ENCODE peak calls at places on chromosomes 6 and 20, in four cellular contexts. X, M, C and F are unnamed samples.

GRCh38 chr6:3612341-3613041 is 139.0 kb downstream of the PXDC1 start:
- DNase-seq in X (no peak), M (peak), C (peak), F (no peak)

GRCh38 chr20:52268184-52268583 is 76.6 kb upstream of the ZFP64 start:
- DNase-seq in X (no peak), M (no peak), C (no peak), F (no peak)

GRCh38 chr6:119351005-119351394 is 1.4 kb upstream of the MAN1A1 start:
- DNase-seq in X (no peak), M (no peak), C (peak), F (peak)

GRCh38 chr20:17568972-17569471 is 853 bp upstream of the DSTN start:
- DNase-seq in X (peak), M (peak), C (peak), F (no peak)

GRCh38 chr20:8155229-8155628 is 23.2 kb downstream of the PLCB1 start:
- DNase-seq in X (no peak), M (no peak), C (peak), F (no peak)

GRCh38 chr20:2742934-2743559 is 50.5 kb downstream of the EBF4 start:
- DNase-seq in X (peak), M (peak), C (peak), F (peak)

GRCh38 chr20:22385602-22386299 is 198.6 kb downstream of the FOXA2 start:
- DNase-seq in X (no peak), M (peak), C (peak), F (no peak)

GRCh38 chr6:166664135-166664534 is 37.1 kb upstream of the RPS6KA2 start:
- DNase-seq in X (no peak), M (no peak), C (no peak), F (no peak)

GRCh38 chr6:20746024-20746423 is 211.8 kb downstream of the CDKAL1 start:
- DNase-seq in X (no peak), M (no peak), C (no peak), F (no peak)

GRCh38 chr20:47349365-47350180 is 6.9 kb downstream of the ZMYND8 start:
- DNase-seq in X (no peak), M (no peak), C (no peak), F (no peak)

GRCh38 chr6:10409766-10410209 is 5.1 kb downstream of the TFAP2A start:
- DNase-seq in X (no peak), M (no peak), C (no peak), F (no peak)

GRCh38 chr6:168050861-168051586 is 28.0 kb downstream of the FRMD1 start:
- DNase-seq in X (no peak), M (no peak), C (peak), F (no peak)

GRCh38 chr20:32988008-32988407 is 16.2 kb downstream of the SUN5 start:
- DNase-seq in X (no peak), M (no peak), C (no peak), F (no peak)

GRCh38 chr6:139855741-139856206 is 481.3 kb upstream of the CITED2 start:
- DNase-seq in X (no peak), M (no peak), C (no peak), F (no peak)

GRCh38 chr20:37120497-37120896 is 24.7 kb upstream of the RBL1 start:
- DNase-seq in X (no peak), M (no peak), C (no peak), F (no peak)

GRCh38 chr6:39887692-39888450 is 46.4 kb downstream of the MOCS1 start:
- DNase-seq in X (peak), M (no peak), C (peak), F (no peak)

GRCh38 chr20:48984575-48985219 is 61.4 kb upstream of the CSE1L start:
- DNase-seq in X (no peak), M (no peak), C (no peak), F (no peak)

GRCh38 chr6:126440923-126441322 is 101.0 kb downstream of the CENPW start:
- DNase-seq in X (no peak), M (no peak), C (no peak), F (no peak)

GRCh38 chr6:81696505-81696904 is 56.0 kb downstream of the TENT5A start:
- DNase-seq in X (no peak), M (peak), C (peak), F (no peak)

GRCh38 chr20:62640870-62641748 is 1.2 kb upstream of the SLCO4A1 start:
- DNase-seq in X (no peak), M (no peak), C (no peak), F (no peak)
- H3K4me2 ChIP-seq in X (peak), M (peak), C (peak), F (peak)

DNA sequence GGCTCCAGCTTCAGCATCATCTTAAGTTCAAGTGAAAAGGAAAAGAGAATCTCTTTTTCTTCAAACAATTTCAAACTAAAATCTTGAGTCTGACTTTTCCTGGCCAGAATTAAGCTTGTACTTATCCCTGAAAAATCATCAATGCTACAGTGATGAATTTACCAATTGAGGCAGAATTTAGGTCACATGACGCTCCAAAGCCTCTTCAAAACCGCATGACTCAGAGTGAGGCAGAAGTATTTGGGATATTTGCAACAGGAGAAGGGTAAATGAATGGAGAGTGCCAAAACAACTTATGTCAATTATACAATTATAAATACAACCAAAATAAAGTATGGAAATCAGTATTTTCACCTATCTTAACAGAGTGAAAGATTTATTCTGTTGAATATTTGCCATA is 515.5 kb downstream of the COL12A1 start:
- DNase-seq in X (no peak), M (no peak), C (no peak), F (no peak)
- H3K4me2 ChIP-seq in X (no peak), M (no peak), C (no peak), F (no peak)

GRCh38 chr20:50136822-50137599 is 16.5 kb downstream of the PEDS1 start:
- DNase-seq in X (no peak), M (no peak), C (no peak), F (no peak)
- H3K4me2 ChIP-seq in X (no peak), M (no peak), C (peak), F (no peak)

GRCh38 chr20:56166781-56167465 is 81.6 kb upstream of the MC3R start:
- DNase-seq in X (no peak), M (no peak), C (no peak), F (no peak)

GRCh38 chr20:56160956-56161355 is 87.6 kb upstream of the MC3R start:
- DNase-seq in X (no peak), M (no peak), C (no peak), F (no peak)

GRCh38 chr20:56158489-56158888 is 90.0 kb upstream of the MC3R start:
- DNase-seq in X (no peak), M (no peak), C (no peak), F (no peak)

DNA sequence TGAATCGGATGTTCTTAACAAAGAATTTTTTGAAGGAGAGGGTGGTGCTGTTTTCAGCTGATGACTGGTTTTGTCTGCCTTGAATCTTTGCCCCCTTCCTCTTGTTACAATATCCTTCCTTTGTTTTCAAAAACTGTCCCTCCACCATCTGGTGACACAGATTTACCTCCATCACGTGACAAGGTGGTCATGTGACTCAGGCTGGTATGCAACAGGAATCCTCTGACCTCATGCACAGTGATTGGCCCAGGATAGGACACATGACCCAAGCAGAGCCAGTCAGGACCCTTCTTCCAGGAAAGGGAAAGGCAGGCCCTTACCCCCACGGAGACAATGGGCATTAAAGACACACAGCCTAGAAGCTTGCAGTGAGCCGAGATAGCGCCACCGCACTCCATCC is 84.7 kb upstream of the MC3R start:
- DNase-seq in X (no peak), M (no peak), C (peak), F (peak)
- H3K4me2 ChIP-seq in X (no peak), M (no peak), C (no peak), F (no peak)

GRCh38 chr6:153523390-153523789 is 392.3 kb upstream of the RGS17 start:
- DNase-seq in X (no peak), M (no peak), C (no peak), F (no peak)

GRCh38 chr6:153526479-153526878 is 395.4 kb upstream of the RGS17 start:
- DNase-seq in X (no peak), M (no peak), C (no peak), F (no peak)

DNA sequence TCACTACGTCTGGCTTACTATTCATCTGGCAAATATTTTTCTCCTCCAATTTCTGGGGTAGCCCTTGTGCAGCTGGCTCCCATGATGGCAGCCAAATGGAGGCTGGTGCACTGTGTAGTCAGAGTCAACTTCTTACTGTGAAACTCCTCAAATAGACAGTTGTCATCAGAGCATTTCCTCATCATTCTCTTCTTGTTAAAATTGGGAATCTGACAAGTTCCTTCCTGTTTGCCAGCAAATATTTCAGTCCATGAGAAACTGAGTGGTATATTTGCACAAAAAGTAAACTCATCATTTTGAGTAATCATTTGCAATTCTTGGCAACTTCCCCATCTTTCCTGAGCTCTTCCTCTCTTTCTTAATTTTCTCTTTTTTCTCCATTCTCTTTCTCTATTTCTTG is 394.9 kb upstream of the RGS17 start:
- DNase-seq in X (no peak), M (no peak), C (no peak), F (no peak)
- H3K4me2 ChIP-seq in X (no peak), M (no peak), C (no peak), F (no peak)

GRCh38 chr20:38763616-38764015 is 15.4 kb downstream of the ACTR5 start:
- DNase-seq in X (no peak), M (no peak), C (no peak), F (no peak)

GRCh38 chr20:38764563-38765355 is 16.5 kb downstream of the ACTR5 start:
- DNase-seq in X (no peak), M (peak), C (peak), F (no peak)

GRCh38 chr20:38769376-38770295 is 21.4 kb downstream of the ACTR5 start:
- DNase-seq in X (no peak), M (no peak), C (no peak), F (no peak)

GRCh38 chr20:38762174-38762573 is 13.9 kb downstream of the ACTR5 start:
- DNase-seq in X (no peak), M (no peak), C (no peak), F (no peak)

GRCh38 chr20:38766071-38766470 is 17.8 kb downstream of the ACTR5 start:
- DNase-seq in X (no peak), M (no peak), C (no peak), F (no peak)
- H3K4me2 ChIP-seq in X (no peak), M (no peak), C (peak), F (no peak)

GRCh38 chr6:16440656-16441212 is 202.3 kb downstream of the GMPR start:
- DNase-seq in X (no peak), M (no peak), C (no peak), F (no peak)
- H3K4me2 ChIP-seq in X (no peak), M (no peak), C (no peak), F (no peak)

GRCh38 chr6:135141182-135141581 is 39.9 kb upstream of the MYB start:
- DNase-seq in X (no peak), M (no peak), C (no peak), F (no peak)
- H3K4me2 ChIP-seq in X (no peak), M (no peak), C (no peak), F (peak)

GRCh38 chr20:61436268-61436667 is 184.2 kb downstream of the CDH4 start:
- DNase-seq in X (no peak), M (no peak), C (no peak), F (no peak)

GRCh38 chr20:61434361-61434781 is 182.3 kb downstream of the CDH4 start:
- DNase-seq in X (no peak), M (no peak), C (no peak), F (no peak)

GRCh38 chr20:61436674-61437279 is 184.7 kb downstream of the CDH4 start:
- DNase-seq in X (peak), M (no peak), C (peak), F (no peak)

GRCh38 chr20:61435823-61436220 is 183.8 kb downstream of the CDH4 start:
- DNase-seq in X (no peak), M (no peak), C (no peak), F (no peak)

GRCh38 chr20:61435184-61435822 is 183.2 kb downstream of the CDH4 start:
- DNase-seq in X (no peak), M (no peak), C (no peak), F (no peak)
- H3K4me2 ChIP-seq in X (no peak), M (no peak), C (no peak), F (no peak)

DNA sequence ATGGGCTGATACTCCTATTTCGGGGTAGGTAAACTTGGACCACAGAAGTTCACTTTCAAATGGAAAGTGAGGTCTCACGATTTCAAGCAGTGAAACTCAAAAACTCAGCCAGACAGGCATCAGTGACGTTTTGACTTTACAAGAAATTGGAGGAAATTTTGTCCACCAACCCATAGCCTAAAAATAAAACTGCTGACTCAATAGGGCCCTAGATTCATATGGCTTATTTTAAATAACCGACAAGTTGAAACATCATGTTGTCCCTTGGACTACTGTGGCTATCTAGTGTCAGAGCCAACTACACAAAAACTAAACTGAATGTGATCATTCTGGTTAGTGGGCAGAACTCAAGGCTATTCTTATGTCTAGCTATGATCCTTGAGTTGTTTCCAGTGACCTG is 486.3 kb downstream of the GRIK2 start:
- DNase-seq in X (no peak), M (no peak), C (no peak), F (no peak)
- H3K4me2 ChIP-seq in X (no peak), M (no peak), C (no peak), F (no peak)